ENCODE peak calls at places on chromosomes 5 and 9, in eight cellular contexts. O, B, Q, D, U, X, A and R are unnamed samples.

GRCh38 chr5:148342371-148343048 is 7.2 kb downstream of the SPINK9 start:
- DNase-seq in X (no peak), Q (no peak), O (no peak), A (no peak), B (no peak), D (no peak), U (no peak), R (no peak)

GRCh38 chr5:168114444-168115017 is 176.9 kb upstream of the WWC1 start:
- DNase-seq in D (peak), Q (peak), A (peak), O (peak), U (peak), B (peak), X (no peak), R (peak)

GRCh38 chr5:6733411-6734242 is 20.4 kb downstream of the TENT4A start:
- DNase-seq in O (no peak), Q (peak), X (no peak), U (peak), B (no peak), A (no peak), D (no peak), R (no peak)

GRCh38 chr9:129549139-129549538 is 71.8 kb downstream of the C9orf50 start:
- DNase-seq in Q (no peak), U (no peak), A (no peak), D (no peak), X (peak), B (no peak), O (no peak), R (no peak)

GRCh38 chr5:137320056-137321045 is 178.8 kb downstream of the SPOCK1 start:
- DNase-seq in O (peak), Q (peak), A (peak), X (no peak), D (peak), B (peak), U (peak), R (peak)

GRCh38 chr9:133242991-133243390 is 32.0 kb downstream of the ABO start:
- DNase-seq in Q (no peak), B (no peak), A (no peak), O (no peak), U (no peak), D (no peak), X (no peak), R (no peak)

GRCh38 chr9:115810166-115810565 is 343.4 kb upstream of the PAPPA start:
- DNase-seq in X (no peak), Q (peak), O (no peak), D (no peak), B (no peak), U (no peak), A (no peak), R (no peak)

GRCh38 chr5:107671742-107672211 is 1.0 kb upstream of the EFNA5 start:
- DNase-seq in U (peak), D (no peak), X (no peak), O (peak), A (no peak), B (peak), Q (peak), R (no peak)

GRCh38 chr9:120336021-120336752 is 243.8 kb downstream of the CDK5RAP2 start:
- DNase-seq in B (no peak), A (peak), O (no peak), Q (peak), D (no peak), U (no peak), X (no peak), R (no peak)

GRCh38 chr5:148957591-148958202 is 105.2 kb downstream of the SH3TC2 start:
- DNase-seq in U (peak), B (no peak), A (peak), D (no peak), O (peak), X (no peak), Q (peak), R (no peak)

GRCh38 chr5:149337746-149338145 is 7.6 kb upstream of the GRPEL2 start:
- DNase-seq in A (no peak), X (no peak), B (no peak), U (no peak), Q (no peak), D (no peak), O (no peak), R (no peak)

GRCh38 chr9:126276056-126276728 is 50.4 kb upstream of the MVB12B start:
- DNase-seq in A (no peak), O (no peak), X (no peak), D (peak), Q (no peak), U (no peak), B (no peak), R (peak)

GRCh38 chr5:58582004-58582403 is 871 bp upstream of the RAB3C start:
- DNase-seq in O (peak), B (no peak), A (no peak), X (peak), U (no peak), D (no peak), Q (no peak), R (no peak)

GRCh38 chr9:97411789-97412627 is at the start of gene TDRD7:
- DNase-seq in B (peak), U (peak), D (peak), A (peak), X (peak), Q (peak), O (peak), R (peak)

GRCh38 chr9:118059520-118060278 is 355.5 kb downstream of the TLR4 start:
- DNase-seq in U (peak), X (no peak), Q (peak), D (peak), A (no peak), B (peak), O (peak), R (peak)

GRCh38 chr9:133067813-133068212 is 6.0 kb downstream of the CEL start:
- DNase-seq in B (no peak), D (no peak), A (no peak), Q (no peak), O (no peak), X (no peak), U (no peak), R (no peak)